ENCODE peak calls at places on chromosome 3, in seven cellular contexts. U, I, J, N, W, E and X are unnamed samples.

GRCh38 chr3:141051641-141052569 is 758 bp downstream of the SPSB4 start:
- DNase-seq in N (peak), I (peak), U (no peak), W (no peak), E (no peak), J (no peak), X (peak)

GRCh38 chr3:131217296-131217741 is 164.3 kb upstream of the NUDT16 start:
- DNase-seq in W (no peak), E (no peak), U (no peak), J (no peak), I (no peak), N (no peak), X (peak)

GRCh38 chr3:181317521-181317920 is 328.0 kb upstream of the DNAJC19 start:
- DNase-seq in E (no peak), N (no peak), U (no peak), I (no peak), W (no peak), J (no peak), X (peak)

GRCh38 chr3:197125601-197126000 is 96.0 kb upstream of the MELTF start:
- DNase-seq in U (no peak), W (no peak), J (no peak), I (no peak), N (no peak), E (no peak), X (no peak)

GRCh38 chr3:181838940-181839914 is 127.5 kb downstream of the SOX2 start:
- DNase-seq in U (no peak), E (peak), N (peak), J (no peak), W (no peak), I (peak), X (no peak)

GRCh38 chr3:122745365-122746021 is 48.1 kb downstream of the HSPBAP1 start:
- DNase-seq in U (no peak), J (no peak), N (no peak), W (no peak), I (no peak), E (no peak), X (no peak)

GRCh38 chr3:73520931-73521461 is 103.7 kb downstream of the PDZRN3 start:
- DNase-seq in N (no peak), J (no peak), U (no peak), W (peak), I (no peak), E (no peak), X (no peak)

GRCh38 chr3:46553154-46553553 is 12.9 kb downstream of the LRRC2 start:
- DNase-seq in W (no peak), J (no peak), E (no peak), U (no peak), N (no peak), I (no peak), X (no peak)

GRCh38 chr3:12797892-12798558 is 1.5 kb downstream of the CAND2 start:
- DNase-seq in N (no peak), E (no peak), W (no peak), U (no peak), I (no peak), J (no peak), X (no peak)

GRCh38 chr3:172140499-172141391 is 101.4 kb downstream of the FNDC3B start:
- DNase-seq in I (peak), E (no peak), N (peak), J (no peak), W (no peak), U (no peak), X (peak)

GRCh38 chr3:190614466-190615384 is 100.8 kb downstream of the IL1RAP start:
- DNase-seq in U (no peak), I (no peak), E (no peak), W (no peak), J (no peak), N (no peak), X (no peak)

GRCh38 chr3:24494616-24495333 is at the start of gene THRB:
- DNase-seq in W (peak), E (peak), U (no peak), N (peak), J (no peak), I (peak), X (no peak)

GRCh38 chr3:157125101-157125500 is 34.8 kb downstream of the CCNL1 start:
- DNase-seq in U (no peak), W (no peak), N (no peak), J (no peak), E (no peak), I (no peak), X (no peak)

GRCh38 chr3:72942427-72942826 is 54.2 kb upstream of the PPP4R2 start:
- DNase-seq in E (no peak), N (no peak), U (no peak), J (no peak), I (no peak), W (no peak), X (no peak)

GRCh38 chr3:198071602-198072285 is 111.7 kb downstream of the LMLN start:
- DNase-seq in U (peak), E (no peak), J (peak), N (peak), W (no peak), I (no peak), X (peak)

GRCh38 chr3:39067286-39067685 is 15.5 kb downstream of the WDR48 start:
- DNase-seq in I (no peak), N (no peak), W (no peak), J (no peak), U (no peak), E (no peak), X (no peak)

GRCh38 chr3:24493951-24494615 is 567 bp downstream of the THRB start:
- DNase-seq in N (peak), W (peak), I (peak), J (no peak), U (no peak), E (peak), X (no peak)

GRCh38 chr3:136920904-136921649 is 36.7 kb upstream of the IL20RB start:
- DNase-seq in W (no peak), E (no peak), I (no peak), U (no peak), N (no peak), J (no peak), X (no peak)

GRCh38 chr3:138786788-138787276 is 47.9 kb downstream of the PIK3CB start:
- DNase-seq in W (no peak), N (no peak), J (no peak), I (no peak), U (no peak), E (no peak), X (no peak)

GRCh38 chr3:30458781-30459180 is 147.6 kb upstream of the TGFBR2 start:
- DNase-seq in U (no peak), W (no peak), I (no peak), N (no peak), J (no peak), E (no peak), X (no peak)

GRCh38 chr3:190036631-190037030 is 84.1 kb downstream of the P3H2 start:
- DNase-seq in J (no peak), N (no peak), E (no peak), U (no peak), W (no peak), I (no peak), X (no peak)

GRCh38 chr3:197737319-197737649 is 580 bp upstream of the RUBCN start:
- DNase-seq in E (no peak), W (no peak), N (no peak), I (no peak), J (no peak), U (no peak), X (no peak)

GRCh38 chr3:31050296-31050695 is 155.8 kb upstream of the GADL1 start:
- DNase-seq in W (no peak), E (no peak), U (no peak), N (no peak), J (no peak), I (no peak), X (no peak)

GRCh38 chr3:58528629-58529028 is 8.4 kb downstream of the ACOX2 start:
- DNase-seq in J (no peak), N (no peak), W (no peak), I (peak), E (peak), U (no peak), X (no peak)

GRCh38 chr3:48716508-48716981 is 476 bp downstream of the IP6K2 start:
- DNase-seq in J (peak), W (no peak), U (no peak), I (peak), N (no peak), E (no peak), X (no peak)

GRCh38 chr3:39130026-39130425 is 22.5 kb downstream of the TTC21A start:
- DNase-seq in W (no peak), E (no peak), J (no peak), N (no peak), I (no peak), U (no peak), X (no peak)

GRCh38 chr3:9216736-9217135 is 32.7 kb downstream of the SRGAP3 start:
- DNase-seq in N (no peak), U (no peak), J (no peak), E (no peak), I (no peak), W (peak), X (no peak)

GRCh38 chr3:149592758-149593240 is 65.0 kb downstream of the WWTR1 start:
- DNase-seq in W (no peak), N (no peak), J (no peak), E (no peak), U (no peak), I (no peak), X (peak)
- H3K4me3 ChIP-seq in W (no peak), N (no peak), J (no peak), E (no peak), U (no peak), I (no peak), X (peak)

DNA sequence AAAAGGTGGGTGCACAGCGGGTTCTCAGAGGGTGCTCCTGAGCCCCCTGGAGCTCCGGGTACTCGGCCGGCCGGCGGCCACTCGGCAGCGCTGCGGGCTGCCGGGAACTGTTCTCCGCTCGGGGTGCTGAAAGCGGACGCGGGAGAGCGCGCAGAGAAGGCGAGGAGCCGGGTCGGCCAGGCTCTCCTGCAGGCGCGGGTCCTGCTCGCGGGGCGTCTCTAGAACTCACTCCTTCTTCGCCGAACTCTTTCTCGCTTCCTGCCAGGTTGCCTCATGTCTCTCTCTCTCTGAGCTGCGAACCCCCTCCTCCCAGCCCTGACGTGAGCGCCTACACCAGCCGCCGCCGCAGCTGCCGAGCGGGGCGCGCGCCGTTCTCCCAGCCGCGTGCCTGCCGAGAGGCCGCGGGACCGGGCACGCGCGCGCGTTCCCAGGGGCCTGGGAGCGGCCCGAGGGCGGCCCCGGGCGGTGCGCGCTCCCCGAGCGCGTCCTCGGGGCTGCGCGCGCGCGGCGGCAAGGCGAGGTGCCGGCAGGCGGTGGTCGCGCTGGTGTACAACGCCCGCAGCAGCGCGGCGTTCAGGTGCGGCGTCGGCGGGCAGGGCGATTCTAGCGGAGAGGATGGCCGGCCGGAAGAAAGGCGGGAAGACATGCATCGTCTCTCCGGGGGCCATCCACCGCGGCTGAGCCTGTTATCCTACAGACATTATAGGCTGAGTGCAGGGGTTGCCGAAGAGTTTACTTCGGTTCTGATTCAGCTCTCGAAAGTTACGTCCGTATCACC is at the start of gene PEX5L:
- DNase-seq in N (peak), E (peak), W (no peak), U (no peak), I (peak), J (no peak), X (no peak)
- H3K4me3 ChIP-seq in N (no peak), E (peak), W (no peak), U (no peak), I (peak), J (no peak), X (no peak)

GRCh38 chr3:100111728-100112127 is 2.6 kb downstream of the FILIP1L start:
- DNase-seq in W (no peak), U (no peak), J (no peak), I (no peak), N (no peak), E (no peak), X (no peak)
- H3K4me3 ChIP-seq in W (no peak), U (no peak), J (no peak), I (no peak), N (no peak), E (no peak), X (no peak)

GRCh38 chr3:126021224-126021623 is 52.2 kb downstream of the ROPN1B start:
- DNase-seq in N (no peak), I (no peak), J (no peak), U (no peak), W (no peak), E (no peak), X (no peak)
- H3K4me3 ChIP-seq in N (no peak), I (no peak), J (no peak), U (no peak), W (no peak), E (no peak), X (no peak)

GRCh38 chr3:76551739-76552138 is 488.2 kb upstream of the ROBO2 start:
- DNase-seq in J (no peak), I (no peak), E (no peak), N (no peak), W (no peak), U (no peak), X (no peak)
- H3K4me3 ChIP-seq in J (no peak), I (no peak), E (no peak), N (no peak), W (no peak), U (no peak), X (no peak)

GRCh38 chr3:183116051-183116614 is 16.8 kb upstream of the MCCC1 start:
- DNase-seq in W (no peak), U (peak), J (peak), I (peak), N (no peak), E (peak), X (peak)

GRCh38 chr3:183108470-183108869 is 9.2 kb upstream of the MCCC1 start:
- DNase-seq in N (no peak), E (no peak), W (no peak), I (no peak), J (no peak), U (no peak), X (no peak)

GRCh38 chr3:183117046-183117445 is 17.8 kb upstream of the MCCC1 start:
- DNase-seq in U (no peak), N (no peak), W (no peak), I (no peak), E (no peak), J (no peak), X (no peak)

GRCh38 chr3:183114779-183115178 is 15.5 kb upstream of the MCCC1 start:
- DNase-seq in U (no peak), W (no peak), J (no peak), I (no peak), N (no peak), E (no peak), X (no peak)

GRCh38 chr3:183114374-183114773 is 15.1 kb upstream of the MCCC1 start:
- DNase-seq in N (no peak), J (no peak), E (no peak), U (no peak), I (no peak), W (no peak), X (no peak)
- H3K4me3 ChIP-seq in N (no peak), J (no peak), E (no peak), U (no peak), I (no peak), W (no peak), X (no peak)

GRCh38 chr3:126212629-126213375 is 32.4 kb upstream of the ALDH1L1 start:
- DNase-seq in N (peak), J (no peak), U (no peak), W (no peak), E (peak), I (peak), X (no peak)

GRCh38 chr3:126211569-126211968 is 31.2 kb upstream of the ALDH1L1 start:
- DNase-seq in E (no peak), U (no peak), N (no peak), I (no peak), J (no peak), W (no peak), X (no peak)

GRCh38 chr3:126216416-126216815 is 36.0 kb upstream of the ALDH1L1 start:
- DNase-seq in W (no peak), J (no peak), E (no peak), N (no peak), U (no peak), I (no peak), X (no peak)

GRCh38 chr3:126212250-126212628 is 31.9 kb upstream of the ALDH1L1 start:
- DNase-seq in U (no peak), E (no peak), N (no peak), W (no peak), J (no peak), I (no peak), X (no peak)

GRCh38 chr3:126213376-126214044 is 33.1 kb upstream of the ALDH1L1 start:
- DNase-seq in E (no peak), W (no peak), I (no peak), J (no peak), N (no peak), U (no peak), X (no peak)
- H3K4me3 ChIP-seq in E (peak), W (peak), I (peak), J (no peak), N (no peak), U (no peak), X (no peak)

GRCh38 chr3:53254190-53254809 is 1.5 kb downstream of the TKT start:
- DNase-seq in E (no peak), W (no peak), J (no peak), N (no peak), U (no peak), I (no peak), X (no peak)

GRCh38 chr3:53253707-53254106 is 2.1 kb downstream of the TKT start:
- DNase-seq in W (no peak), N (no peak), I (no peak), E (no peak), J (no peak), U (no peak), X (no peak)

GRCh38 chr3:53250453-53250852 is 5.4 kb downstream of the TKT start:
- DNase-seq in U (no peak), W (no peak), I (no peak), J (no peak), E (no peak), N (no peak), X (no peak)

GRCh38 chr3:53252105-53252946 is 3.5 kb downstream of the TKT start:
- DNase-seq in I (no peak), N (no peak), E (no peak), J (no peak), W (no peak), U (no peak), X (no peak)

DNA sequence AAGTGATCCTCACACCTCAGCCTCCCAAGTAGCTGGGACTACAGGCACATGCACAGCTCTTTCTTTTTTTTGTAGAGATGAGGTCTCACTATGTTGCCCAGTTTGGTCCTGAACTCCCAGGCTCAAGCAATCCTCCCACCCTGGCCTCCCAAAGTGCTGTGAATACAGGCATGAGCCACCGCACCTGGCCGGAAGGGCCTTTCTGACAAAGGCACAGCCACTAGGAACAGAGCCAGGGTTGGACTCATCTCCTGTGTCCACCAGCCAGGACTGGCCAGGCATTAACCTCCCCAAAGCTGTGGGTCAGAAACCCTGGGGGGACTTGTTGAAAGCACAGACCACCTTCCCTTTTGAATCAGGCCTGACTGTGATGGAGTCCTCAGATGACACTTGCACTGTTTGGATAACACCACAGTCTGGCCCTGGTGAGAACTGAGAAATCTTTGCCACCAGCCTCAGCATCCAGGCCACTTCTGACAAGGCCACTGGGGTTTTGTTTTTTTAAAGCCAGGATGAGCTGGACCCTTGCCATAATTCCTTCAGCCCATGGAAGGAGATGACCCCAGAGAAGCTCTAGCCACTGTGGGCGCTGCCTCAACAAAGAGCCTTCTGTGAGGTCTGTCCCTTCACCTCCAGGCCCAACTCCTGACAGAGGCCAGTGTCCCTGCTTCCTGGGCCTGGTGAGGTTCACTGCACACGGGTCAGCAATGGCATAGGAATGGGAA is 4.8 kb downstream of the TKT start:
- DNase-seq in U (no peak), E (no peak), W (no peak), I (no peak), J (no peak), N (no peak), X (no peak)
- H3K4me3 ChIP-seq in U (no peak), E (no peak), W (no peak), I (no peak), J (no peak), N (no peak), X (no peak)

GRCh38 chr3:160565442-160566403 is at the start of gene KPNA4:
- DNase-seq in E (peak), N (peak), J (peak), W (peak), U (peak), I (peak), X (peak)
- H3K4me3 ChIP-seq in E (peak), N (peak), J (peak), W (peak), U (peak), I (peak), X (peak)

DNA sequence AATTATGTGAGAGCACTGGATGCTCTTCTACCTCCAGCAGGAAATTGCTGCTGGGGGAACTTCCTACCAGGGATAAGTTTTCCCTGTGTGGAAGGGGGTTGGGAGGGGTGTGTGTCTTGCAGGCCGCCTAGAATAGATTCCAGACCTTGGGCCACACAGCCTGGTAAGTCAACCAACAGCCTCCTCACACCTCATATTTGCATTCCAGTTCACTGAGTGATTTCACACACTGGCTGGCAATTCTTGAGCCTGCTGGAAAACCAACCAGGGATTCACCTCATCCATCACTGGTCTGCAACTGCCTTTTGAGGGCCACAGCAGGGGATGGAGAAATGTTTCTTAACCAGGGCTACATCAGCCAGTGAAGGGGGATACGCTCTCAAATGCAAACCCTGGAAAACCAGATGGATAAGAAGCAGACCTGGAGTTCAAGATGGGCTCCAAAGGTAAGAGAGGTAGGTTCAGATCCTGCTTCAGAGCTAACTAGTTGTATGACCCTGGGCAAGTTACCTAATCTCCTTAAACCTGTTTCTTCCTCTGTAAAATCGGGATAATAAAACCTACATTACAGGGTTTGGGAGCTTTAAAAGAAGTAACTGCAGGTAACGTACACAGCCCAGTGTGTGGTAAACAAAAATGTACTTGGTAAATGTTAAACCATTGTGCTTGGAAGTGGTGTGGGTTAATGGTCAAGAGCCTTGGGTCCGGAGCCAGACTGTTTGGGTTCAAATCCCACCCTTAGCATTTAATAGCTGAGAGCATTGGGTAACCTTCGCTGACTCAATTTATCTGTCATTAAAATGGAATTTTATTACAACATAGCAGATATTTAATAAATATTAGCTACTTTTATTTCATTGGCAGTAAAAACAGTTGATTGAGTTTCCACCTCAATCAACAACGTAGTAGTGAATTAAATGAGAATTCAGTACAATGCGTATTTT is 1.8 kb downstream of the FSTL1 start:
- DNase-seq in I (no peak), W (no peak), U (no peak), N (peak), J (no peak), E (no peak), X (no peak)
- H3K4me3 ChIP-seq in I (no peak), W (no peak), U (no peak), N (peak), J (no peak), E (peak), X (peak)